ENCODE peak calls at places on chromosomes 11 and 22, in six cellular contexts. K is astrocyte of the cerebellum; Y is iPS DF 19.7; X is KBM-7; U is GM23248; P is activated CD8-positive, alpha-beta memory T cell treated with anti-CD3 and anti-CD28 coated beads, Interleukin-2, amount 50 U/mL, for 48 hours. L is an unnamed sample.

GRCh38 chr11:48683226-48683720 is 194.7 kb downstream of the OR4A47 start:
- DNase-seq in Y (no peak), P (no peak), X (no peak), U (no peak), K (no peak), L (no peak)

GRCh38 chr11:122746050-122746478 is 90.5 kb downstream of the UBASH3B start:
- DNase-seq in K (no peak), U (no peak), P (no peak), Y (no peak), X (peak; percentile 84), L (no peak)

GRCh38 chr11:65182258-65183170 is 786 bp downstream of the CAPN1 start:
- DNase-seq in U (peak; percentile 60), Y (no peak), K (no peak), P (peak; percentile 58), X (no peak), L (peak; percentile 48)

GRCh38 chr11:40434941-40435340 is 1024.5 kb downstream of the LRRC4C start:
- DNase-seq in K (no peak), P (no peak), Y (no peak), U (no peak), X (no peak), L (no peak)

GRCh38 chr11:107770546-107770945 is 58.7 kb upstream of the SLN start:
- DNase-seq in K (no peak), Y (no peak), U (peak; percentile 89), X (no peak), P (no peak), L (peak; percentile 51)

GRCh38 chr11:2451336-2451735 is 6.5 kb downstream of the KCNQ1 start:
- DNase-seq in X (no peak), Y (no peak), K (no peak), P (peak; percentile 33), U (no peak), L (no peak)

GRCh38 chr22:22593964-22594656 is 35.0 kb upstream of the PRAME start:
- DNase-seq in Y (no peak), U (peak; percentile 58), P (peak; percentile 69), K (peak; percentile 6), X (peak; percentile 28), L (peak; percentile 62)

GRCh38 chr11:77093987-77094840 is 8.4 kb upstream of the OMP start:
- DNase-seq in X (no peak), K (no peak), P (no peak), Y (no peak), U (no peak), L (no peak)

GRCh38 chr11:119481021-119481666 is 58.2 kb upstream of the THY1 start:
- DNase-seq in Y (no peak), K (peak; percentile 94), U (peak; percentile 99), P (peak; percentile 99), X (peak; percentile 75), L (peak; percentile 98)

GRCh38 chr11:119155733-119156492 is 7.1 kb downstream of the ABCG4 start:
- DNase-seq in Y (no peak), X (peak; percentile 32), K (no peak), P (no peak), U (peak; percentile 35), L (peak; percentile 44)

GRCh38 chr11:112637046-112637445 is 324.2 kb upstream of the NCAM1 start:
- DNase-seq in X (no peak), U (no peak), P (no peak), K (no peak), Y (no peak), L (no peak)

GRCh38 chr11:45530776-45531175 is 134.6 kb downstream of the CHST1 start:
- DNase-seq in Y (no peak), U (no peak), P (no peak), X (no peak), K (no peak), L (no peak)

GRCh38 chr22:43885319-43885671 is 6.5 kb downstream of the PNPLA5 start:
- DNase-seq in P (no peak), U (no peak), Y (no peak), K (no peak), X (no peak), L (no peak)

GRCh38 chr11:70456921-70457532 is 58.7 kb downstream of the CTTN start:
- DNase-seq in K (no peak), Y (no peak), X (no peak), U (peak; percentile 83), P (no peak), L (peak; percentile 77)

GRCh38 chr22:49954354-49954753 is 6.2 kb upstream of the PIM3 start:
- DNase-seq in P (no peak), U (no peak), Y (no peak), X (no peak), K (no peak), L (no peak)

GRCh38 chr11:3153291-3153861 is 11.7 kb downstream of the OSBPL5 start:
- DNase-seq in K (peak; percentile 94), Y (no peak), X (no peak), P (no peak), U (peak; percentile 91), L (peak; percentile 86)

GRCh38 chr11:2944953-2945756 is 15.9 kb upstream of the PHLDA2 start:
- DNase-seq in K (peak; percentile 90), Y (no peak), X (no peak), P (no peak), U (peak; percentile 98), L (peak; percentile 95)

GRCh38 chr22:25196326-25196725 is 3.3 kb upstream of the CRYBB3 start:
- DNase-seq in X (no peak), Y (no peak), P (no peak), U (no peak), K (no peak), L (no peak)

GRCh38 chr11:67252831-67253239 is 13.4 kb upstream of the GRK2 start:
- DNase-seq in K (no peak), U (peak; percentile 65), P (no peak), X (peak; percentile 60), Y (no peak), L (no peak)

GRCh38 chr11:104997288-104997687 is 25.7 kb downstream of the CASP5 start:
- DNase-seq in K (no peak), P (no peak), X (peak; percentile 4), U (no peak), Y (no peak), L (no peak)

GRCh38 chr11:8095356-8095755 is 14.3 kb downstream of the TUB start:
- DNase-seq in P (peak; percentile 41), K (no peak), U (no peak), Y (no peak), X (no peak), L (no peak)

GRCh38 chr11:57566035-57566504 is 1.4 kb downstream of the UBE2L6 start:
- DNase-seq in P (no peak), K (peak; percentile 15), U (peak; percentile 73), Y (no peak), X (peak; percentile 55), L (peak; percentile 56)

GRCh38 chr11:114163830-114164401 is 104.4 kb downstream of the ZBTB16 start:
- DNase-seq in X (no peak), K (no peak), U (no peak), P (no peak), Y (no peak), L (no peak)

GRCh38 chr22:25419247-25420113 is 145.0 kb upstream of the GRK3 start:
- DNase-seq in P (peak; percentile 54), U (peak; percentile 61), K (no peak), Y (no peak), X (peak; percentile 75), L (no peak)

GRCh38 chr22:35894464-35894878 is 134.2 kb downstream of the RBFOX2 start:
- DNase-seq in P (no peak), K (no peak), X (no peak), Y (no peak), U (no peak), L (no peak)

GRCh38 chr11:2531987-2532703 is 87.3 kb downstream of the KCNQ1 start:
- DNase-seq in X (no peak), U (no peak), Y (no peak), P (no peak), K (no peak), L (no peak)

GRCh38 chr22:49240016-49240380 is 587.7 kb downstream of the BRD1 start:
- DNase-seq in U (no peak), K (no peak), Y (no peak), X (no peak), P (no peak), L (no peak)

GRCh38 chr22:33659423-33659822 is 260.9 kb downstream of the LARGE1 start:
- DNase-seq in X (no peak), K (no peak), U (peak; percentile 20), Y (no peak), P (no peak), L (peak; percentile 10)

GRCh38 chr22:35312198-35313059 is 12.7 kb downstream of the TOM1 start:
- DNase-seq in X (no peak), P (peak; percentile 52), Y (no peak), U (peak; percentile 96), K (no peak), L (peak; percentile 81)